ENCODE peak calls at places on chromosomes 1 and 21, in seven cellular contexts. R is aorta; O is HCT116; X is fibroblast of lung; G is SJSA1; Q is AG04450; L is naive thymus-derived CD4-positive, alpha-beta T cell. A is an unnamed sample.

GRCh38 chr1:41540886-41541591 is 56.6 kb upstream of the EDN2 start:
- DNase-seq in R (peak; percentile 56), O (no peak), X (peak; percentile 9), G (no peak), Q (no peak), L (no peak), A (no peak)

GRCh38 chr1:30834249-30834648 is 74.3 kb downstream of the SDC3 start:
- DNase-seq in R (no peak), O (no peak), X (no peak), G (no peak), Q (no peak), L (no peak), A (no peak)

GRCh38 chr1:121519042-121519755 is 334.4 kb downstream of the SRGAP2C start:
- DNase-seq in R (peak; percentile 84), O (peak; percentile 26), X (peak; percentile 5), G (no peak), Q (no peak), L (peak; percentile 84), A (no peak)

GRCh38 chr1:2322065-2322571 is 69.2 kb downstream of the MORN1 start:
- DNase-seq in R (peak; percentile 96), O (no peak), X (peak; percentile 82), G (peak; percentile 81), Q (peak; percentile 56), L (no peak), A (no peak)

GRCh38 chr1:200048244-200048643 is 20.7 kb downstream of the NR5A2 start:
- DNase-seq in R (no peak), O (no peak), X (no peak), G (no peak), Q (no peak), L (no peak), A (no peak)

GRCh38 chr1:183739640-183740385 is 65.1 kb upstream of the RGL1 start:
- DNase-seq in R (no peak), O (no peak), X (peak; percentile 52), G (peak; percentile 46), Q (no peak), L (no peak), A (no peak)

GRCh38 chr21:17679002-17679600 is 66.4 kb upstream of the BTG3 start:
- DNase-seq in R (no peak), O (peak; percentile 37), X (peak; percentile 83), G (peak; percentile 28), Q (peak; percentile 37), L (peak; percentile 52), A (peak; percentile 33)

GRCh38 chr1:151790940-151791651 is 796 bp upstream of the TDRKH start:
- DNase-seq in R (no peak), O (no peak), X (no peak), G (no peak), Q (no peak), L (no peak), A (no peak)

GRCh38 chr1:211660718-211661222 is 14.7 kb downstream of the NEK2 start:
- DNase-seq in R (no peak), O (no peak), X (no peak), G (no peak), Q (no peak), L (no peak), A (no peak)

GRCh38 chr1:42756956-42757891 is 9.6 kb downstream of the P3H1 start:
- DNase-seq in R (peak; percentile 31), O (peak; percentile 55), X (peak; percentile 70), G (peak; percentile 44), Q (peak; percentile 39), L (peak; percentile 23), A (no peak)

GRCh38 chr21:31117046-31117916 is 79.0 kb upstream of the KRTAP19-8 start:
- DNase-seq in R (no peak), O (peak; percentile 50), X (peak; percentile 81), G (peak; percentile 70), Q (peak; percentile 24), L (no peak), A (peak; percentile 45)

GRCh38 chr1:200081151-200081981 is 53.9 kb downstream of the NR5A2 start:
- DNase-seq in R (no peak), O (no peak), X (no peak), G (no peak), Q (no peak), L (no peak), A (no peak)

GRCh38 chr1:45148209-45148608 is 58.2 kb downstream of the ZSWIM5 start:
- DNase-seq in R (no peak), O (no peak), X (no peak), G (no peak), Q (no peak), L (no peak), A (no peak)

GRCh38 chr1:27539901-27540861 is 50.2 kb upstream of the WASF2 start:
- DNase-seq in R (peak; percentile 89), O (peak; percentile 81), X (no peak), G (peak; percentile 95), Q (no peak), L (no peak), A (no peak)

GRCh38 chr1:173429517-173430477 is 47.3 kb upstream of the PRDX6 start:
- DNase-seq in R (peak; percentile 94), O (peak; percentile 40), X (peak; percentile 97), G (peak; percentile 74), Q (peak; percentile 91), L (peak; percentile 42), A (no peak)

GRCh38 chr1:209095627-209096595 is 487.6 kb upstream of the CAMK1G start:
- DNase-seq in R (no peak), O (no peak), X (peak; percentile 59), G (peak; percentile 51), Q (no peak), L (no peak), A (peak; percentile 29)

GRCh38 chr1:226402615-226403521 is 5.0 kb downstream of the PARP1 start:
- DNase-seq in R (no peak), O (no peak), X (no peak), G (no peak), Q (no peak), L (no peak), A (no peak)

GRCh38 chr1:167713330-167714081 is 8.3 kb upstream of the MPZL1 start:
- DNase-seq in R (peak; percentile 80), O (no peak), X (peak; percentile 37), G (no peak), Q (no peak), L (peak; percentile 19), A (no peak)

GRCh38 chr1:77834771-77835334 is 53.6 kb upstream of the NEXN start:
- DNase-seq in R (no peak), O (no peak), X (peak; percentile 94), G (peak; percentile 50), Q (no peak), L (no peak), A (no peak)

GRCh38 chr21:38661296-38662223 is 144.2 kb upstream of the ETS2 start:
- DNase-seq in R (peak; percentile 87), O (no peak), X (peak; percentile 80), G (peak; percentile 79), Q (peak; percentile 26), L (no peak), A (no peak)

GRCh38 chr1:58031416-58031815 is 515.1 kb downstream of the OMA1 start:
- DNase-seq in R (no peak), O (no peak), X (no peak), G (no peak), Q (no peak), L (no peak), A (no peak)
- H3K27ac ChIP-seq in R (no peak overlapping the region), O (no peak overlapping the region), X (no peak overlapping the region), G (no peak overlapping the region), Q (no peak overlapping the region), L (no peak overlapping the region), A (no peak overlapping the region)

DNA sequence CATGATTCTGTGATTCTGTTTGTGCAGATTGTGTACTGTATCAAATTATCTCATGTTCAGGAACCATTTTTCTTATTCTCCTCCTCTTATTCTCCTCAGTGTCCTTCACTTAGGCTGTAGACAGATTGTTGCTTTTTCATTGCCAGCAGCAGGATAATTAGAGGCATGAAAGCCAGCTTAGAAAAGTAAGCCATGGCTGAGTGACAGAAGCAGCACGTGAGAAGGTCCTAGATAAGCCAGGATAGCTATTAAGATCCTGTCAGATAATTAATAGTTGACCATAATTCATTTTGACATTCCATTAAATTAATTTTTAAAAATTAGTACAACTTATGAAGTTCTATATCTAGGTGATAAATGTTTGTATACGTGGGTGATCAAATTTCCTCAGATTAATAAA is 60.8 kb upstream of the PRKACB start:
- DNase-seq in R (no peak), O (no peak), X (no peak), G (no peak), Q (no peak), L (no peak), A (no peak)
- H3K27ac ChIP-seq in R (no peak overlapping the region), O (no peak overlapping the region), X (no peak overlapping the region), G (no peak overlapping the region), Q (no peak overlapping the region), L (no peak overlapping the region), A (no peak overlapping the region)

GRCh38 chr1:181089017-181089776 is 697 bp downstream of the IER5 start:
- DNase-seq in R (peak; percentile 84), O (no peak), X (no peak), G (no peak), Q (no peak), L (no peak), A (no peak)

GRCh38 chr1:181087400-181087901 is 1.0 kb upstream of the IER5 start:
- DNase-seq in R (no peak), O (no peak), X (no peak), G (no peak), Q (no peak), L (no peak), A (no peak)

GRCh38 chr1:181086926-181087325 is 1.6 kb upstream of the IER5 start:
- DNase-seq in R (no peak), O (no peak), X (peak; percentile 63), G (peak; percentile 64), Q (no peak), L (no peak), A (no peak)

GRCh38 chr1:181089777-181090505 is 1.4 kb downstream of the IER5 start:
- DNase-seq in R (peak; percentile 90), O (no peak), X (peak; percentile 59), G (peak; percentile 67), Q (no peak), L (peak; percentile 88), A (no peak)

GRCh38 chr1:181088079-181089016 is at the start of gene IER5:
- DNase-seq in R (peak; percentile 98), O (peak; percentile 94), X (peak; percentile 96), G (peak; percentile 98), Q (peak; percentile 85), L (peak; percentile 87), A (peak; percentile 88)
- H3K27ac ChIP-seq in R (peak within 1 kb of the TSS; percentile 81), O (peak within 1 kb of the TSS; percentile 82), X (peak within 1 kb of the TSS; percentile 87), G (peak within 1 kb of the TSS; percentile 43), Q (peak within 1 kb of the TSS; percentile 71), L (peak within 1 kb of the TSS; percentile 98), A (peak within 1 kb of the TSS; percentile 92)

DNA sequence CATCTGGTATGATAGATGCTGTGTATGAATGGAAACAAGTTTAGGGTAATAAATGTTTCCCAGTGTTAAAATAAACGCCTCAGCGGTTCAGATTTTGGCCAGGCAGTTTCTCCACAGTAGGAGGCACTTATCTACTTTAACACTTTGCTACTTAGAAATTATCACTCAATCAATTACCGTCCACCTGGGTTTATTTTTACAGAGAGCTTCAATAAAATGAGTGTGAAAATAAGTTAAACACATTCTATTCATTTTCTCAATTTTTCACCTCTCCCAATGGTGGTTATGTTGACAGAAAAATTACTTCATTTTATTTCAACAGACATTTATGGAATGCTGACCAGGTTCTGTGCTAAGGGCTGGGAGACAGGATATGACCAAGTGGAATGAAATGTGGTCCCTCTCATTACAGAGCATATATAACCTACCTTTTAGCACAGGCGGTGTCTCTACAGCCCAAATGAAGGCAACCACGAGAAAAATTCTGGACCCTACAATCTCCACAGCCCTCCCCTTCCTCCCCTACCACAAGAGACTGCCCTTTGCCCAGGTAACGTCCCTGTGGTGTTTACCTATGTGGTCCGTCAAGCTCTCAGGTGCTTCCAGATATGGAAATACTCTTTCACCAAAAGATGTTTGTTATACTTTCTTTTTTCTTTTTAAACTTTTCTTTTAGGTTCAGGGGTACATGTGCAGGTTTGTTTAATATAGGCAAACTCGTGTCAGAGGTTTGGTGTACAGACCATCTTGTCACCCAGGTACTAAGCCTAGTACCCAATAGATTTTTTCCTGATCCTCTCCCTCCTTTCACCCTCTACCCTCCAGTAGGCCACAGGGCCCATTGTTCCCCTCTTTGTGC is 105.5 kb downstream of the HLCS start:
- DNase-seq in R (no peak), O (no peak), X (peak; percentile 20), G (peak; percentile 81), Q (peak; percentile 29), L (no peak), A (peak; percentile 3)
- H3K27ac ChIP-seq in R (no peak overlapping the region), O (no peak overlapping the region), X (no peak overlapping the region), G (peak overlapping the region; percentile 98), Q (peak overlapping the region; percentile 71), L (no peak overlapping the region), A (peak overlapping the region; percentile 96)

A was measured in epithelial cell of prostate.